ENCODE peak calls at places on chromosome 14, in seven cellular contexts. E, C, R, X, U, D and N are unnamed samples.

GRCh38 chr14:35220027-35220676 is 72.0 kb upstream of the PSMA6 start:
- DNase-seq in E (no peak), C (no peak), R (no peak), X (no peak), U (no peak), D (no peak), N (no peak)

GRCh38 chr14:74622257-74622656 is 10.2 kb upstream of the LTBP2 start:
- DNase-seq in E (no peak), C (no peak), R (no peak), X (no peak), U (no peak), D (no peak), N (no peak)

GRCh38 chr14:20799955-20800544 is 2.6 kb downstream of the RNASE1 start:
- DNase-seq in E (no peak), C (peak), R (no peak), X (no peak), U (no peak), D (no peak), N (no peak)

GRCh38 chr14:58673722-58674121 is 36.0 kb downstream of the DACT1 start:
- DNase-seq in E (no peak), C (no peak), R (no peak), X (no peak), U (no peak), D (no peak), N (no peak)

GRCh38 chr14:52422650-52423356 is 108.7 kb downstream of the PTGER2 start:
- DNase-seq in E (no peak), C (no peak), R (no peak), X (no peak), U (no peak), D (no peak), N (peak)

GRCh38 chr14:72605921-72606220 is 288.0 kb downstream of the DPF3 start:
- DNase-seq in E (no peak), C (no peak), R (no peak), X (no peak), U (no peak), D (no peak), N (no peak)

GRCh38 chr14:24659916-24660570 is 26.1 kb upstream of the GZMB start:
- DNase-seq in E (no peak), C (no peak), R (no peak), X (no peak), U (no peak), D (no peak), N (no peak)

GRCh38 chr14:93946104-93946503 is 19.0 kb downstream of the FAM181A start:
- DNase-seq in E (no peak), C (peak), R (no peak), X (peak), U (no peak), D (no peak), N (no peak)

GRCh38 chr14:77151245-77151644 is 9.7 kb upstream of the ZDHHC22 start:
- DNase-seq in E (no peak), C (peak), R (no peak), X (peak), U (peak), D (peak), N (peak)

GRCh38 chr14:86462193-86462592 is 932.2 kb downstream of the FLRT2 start:
- DNase-seq in E (no peak), C (peak), R (no peak), X (peak), U (no peak), D (no peak), N (no peak)

GRCh38 chr14:83384253-83384652 is 1850.6 kb upstream of the SEL1L start:
- DNase-seq in E (no peak), C (no peak), R (no peak), X (no peak), U (no peak), D (no peak), N (no peak)

GRCh38 chr14:105331575-105332351 is 17.2 kb downstream of the PACS2 start:
- DNase-seq in E (no peak), C (no peak), R (no peak), X (no peak), U (no peak), D (no peak), N (no peak)

GRCh38 chr14:104294628-104294982 is 156.2 kb downstream of the KIF26A start:
- DNase-seq in E (no peak), C (peak), R (peak), X (no peak), U (no peak), D (no peak), N (no peak)

GRCh38 chr14:23577710-23578392 is 739 bp downstream of the JPH4 start:
- DNase-seq in E (no peak), C (no peak), R (no peak), X (no peak), U (no peak), D (no peak), N (no peak)

GRCh38 chr14:96252323-96253052 is 3.5 kb upstream of the BDKRB1 start:
- DNase-seq in E (no peak), C (no peak), R (no peak), X (peak), U (no peak), D (peak), N (no peak)

GRCh38 chr14:59870277-59871165 is at the start of gene RTN1:
- DNase-seq in E (peak), C (peak), R (peak), X (peak), U (peak), D (peak), N (peak)

GRCh38 chr14:95248422-95248821 is 71.3 kb downstream of the CLMN start:
- DNase-seq in E (no peak), C (peak), R (no peak), X (no peak), U (no peak), D (no peak), N (no peak)

GRCh38 chr14:60317609-60318008 is 68.6 kb downstream of the PPM1A start:
- DNase-seq in E (no peak), C (no peak), R (no peak), X (no peak), U (no peak), D (peak), N (no peak)

GRCh38 chr14:77024171-77024627 is 4.3 kb downstream of the IRF2BPL start:
- DNase-seq in E (no peak), C (peak), R (peak), X (peak), U (peak), D (peak), N (no peak)

GRCh38 chr14:76958975-76959710 is 69.4 kb downstream of the IRF2BPL start:
- DNase-seq in E (no peak), C (peak), R (peak), X (peak), U (peak), D (no peak), N (no peak)

GRCh38 chr14:101198398-101199027 is 295.0 kb upstream of the RTL1 start:
- DNase-seq in E (no peak), C (no peak), R (peak), X (no peak), U (no peak), D (no peak), N (no peak)

GRCh38 chr14:31945074-31945613 is 132.0 kb upstream of the ARHGAP5 start:
- DNase-seq in E (no peak), C (no peak), R (no peak), X (no peak), U (no peak), D (no peak), N (no peak)

GRCh38 chr14:54337314-54337713 is 59.5 kb upstream of the CDKN3 start:
- DNase-seq in E (no peak), C (no peak), R (no peak), X (no peak), U (no peak), D (no peak), N (peak)

GRCh38 chr14:65335548-65335947 is 77.0 kb upstream of the FUT8 start:
- DNase-seq in E (no peak), C (no peak), R (no peak), X (no peak), U (no peak), D (no peak), N (no peak)

GRCh38 chr14:65594153-65594881 is 181.8 kb downstream of the FUT8 start:
- DNase-seq in E (peak), C (no peak), R (peak), X (no peak), U (no peak), D (no peak), N (peak)

GRCh38 chr14:79924583-79924982 is 286.7 kb downstream of the DIO2 start:
- DNase-seq in E (no peak), C (no peak), R (no peak), X (no peak), U (no peak), D (no peak), N (no peak)

GRCh38 chr14:48333221-48333910 is 658.0 kb upstream of the MDGA2 start:
- DNase-seq in E (no peak), C (peak), R (no peak), X (no peak), U (no peak), D (no peak), N (no peak)

GRCh38 chr14:29536886-29537511 is 390.6 kb downstream of the PRKD1 start:
- DNase-seq in E (no peak), C (peak), R (no peak), X (peak), U (no peak), D (peak), N (no peak)

GRCh38 chr14:104510794-104511611 is 68.6 kb upstream of the C14orf180 start:
- DNase-seq in E (no peak), C (no peak), R (no peak), X (no peak), U (no peak), D (no peak), N (peak)

GRCh38 chr14:75186953-75187352 is 10.5 kb upstream of the TMED10 start:
- DNase-seq in E (no peak), C (no peak), R (no peak), X (no peak), U (no peak), D (no peak), N (no peak)

GRCh38 chr14:88785911-88786310 is 6.8 kb downstream of the EML5 start:
- DNase-seq in E (no peak), C (no peak), R (no peak), X (no peak), U (no peak), D (no peak), N (no peak)

GRCh38 chr14:99604766-99605298 is 825 bp upstream of the CCDC85C start:
- DNase-seq in E (no peak), C (peak), R (no peak), X (peak), U (peak), D (no peak), N (no peak)

GRCh38 chr14:75119056-75119455 is 7.8 kb downstream of the NEK9 start:
- DNase-seq in E (no peak), C (no peak), R (no peak), X (peak), U (no peak), D (no peak), N (no peak)

GRCh38 chr14:93709249-93709648 is 79.0 kb downstream of the PRIMA1 start:
- DNase-seq in E (no peak), C (no peak), R (no peak), X (peak), U (no peak), D (no peak), N (no peak)

GRCh38 chr14:80567905-80568512 is 356.7 kb upstream of the DIO2 start:
- DNase-seq in E (no peak), C (peak), R (no peak), X (peak), U (no peak), D (no peak), N (no peak)

GRCh38 chr14:31943861-31944255 is 133.2 kb upstream of the ARHGAP5 start:
- DNase-seq in E (no peak), C (no peak), R (no peak), X (no peak), U (no peak), D (no peak), N (no peak)